ENCODE peak calls at places on chromosomes 2 and 18, in four cellular contexts. G is neural crest cell, C is HCT116, L is AG08395. K is an unnamed sample.

GRCh38 chr2:173402405-173402974 is 47.8 kb downstream of the CDCA7 start:
- DNase-seq in L (peak), C (peak), G (peak), K (peak)

GRCh38 chr18:11074879-11075278 is 74.5 kb downstream of the PIEZO2 start:
- DNase-seq in C (no peak), G (no peak), L (no peak), K (peak)

GRCh38 chr2:46716806-46717732 is 198.5 kb downstream of the MCFD2 start:
- DNase-seq in C (no peak), G (no peak), L (no peak), K (no peak)

GRCh38 chr2:98479959-98480524 is 35.4 kb downstream of the INPP4A start:
- DNase-seq in G (no peak), L (peak), C (no peak), K (no peak)

GRCh38 chr2:45289997-45290673 is 280.9 kb upstream of the SIX2 start:
- DNase-seq in C (no peak), G (no peak), L (no peak), K (no peak)

GRCh38 chr18:21682276-21683051 is 22.1 kb downstream of the ABHD3 start:
- DNase-seq in C (no peak), L (peak), G (peak), K (no peak)

GRCh38 chr2:163187119-163187518 is 348.6 kb upstream of the KCNH7 start:
- DNase-seq in C (no peak), G (no peak), L (no peak), K (no peak)

GRCh38 chr2:68742638-68743037 is 8.0 kb downstream of the ARHGAP25 start:
- DNase-seq in G (no peak), L (no peak), C (no peak), K (no peak)

GRCh38 chr18:57915848-57916596 is 112.9 kb upstream of the ATP8B1 start:
- DNase-seq in G (peak), L (no peak), C (no peak), K (no peak)

GRCh38 chr2:231926761-231927565 is 767 bp upstream of the NPPC start:
- DNase-seq in G (no peak), C (no peak), L (no peak), K (peak)

GRCh38 chr2:207830778-207831549 is 61.3 kb upstream of the FZD5 start:
- DNase-seq in C (no peak), G (no peak), L (no peak), K (no peak)

GRCh38 chr18:48319796-48320638 is 89.2 kb downstream of the ZBTB7C start:
- DNase-seq in G (no peak), L (peak), C (no peak), K (no peak)

GRCh38 chr2:119252186-119253113 is 28.8 kb downstream of the STEAP3 start:
- DNase-seq in G (no peak), L (peak), C (peak), K (no peak)

GRCh38 chr2:100017633-100018032 is 124.8 kb downstream of the AFF3 start:
- DNase-seq in L (peak), C (no peak), G (no peak), K (no peak)

GRCh38 chr2:8623958-8624591 is 57.8 kb upstream of the ID2 start:
- DNase-seq in C (no peak), G (no peak), L (no peak), K (no peak)

GRCh38 chr2:33712674-33713073 is 113.6 kb upstream of the FAM98A start:
- DNase-seq in L (no peak), G (no peak), C (no peak), K (no peak)

GRCh38 chr2:227238242-227239237 is 74.1 kb downstream of the COL4A3 start:
- DNase-seq in L (peak), G (peak), C (peak), K (peak)

GRCh38 chr18:59767732-59768131 is 70.5 kb upstream of the CCBE1 start:
- DNase-seq in C (no peak), G (no peak), L (peak), K (no peak)

GRCh38 chr2:78592547-78592946 is 433.0 kb upstream of the REG3G start:
- DNase-seq in L (no peak), G (no peak), C (no peak), K (no peak)

GRCh38 chr2:226983891-226984290 is 148.0 kb downstream of the RHBDD1 start:
- DNase-seq in C (no peak), G (no peak), L (no peak), K (no peak)

GRCh38 chr2:230578106-230578505 is 134.5 kb upstream of the CAB39 start:
- DNase-seq in C (no peak), L (no peak), G (no peak), K (no peak)

GRCh38 chr2:36356199-36356989 is 816 bp downstream of the CRIM1 start:
- DNase-seq in L (no peak), G (peak), C (no peak), K (no peak)

GRCh38 chr2:60480089-60480773 is 73.2 kb downstream of the BCL11A start:
- DNase-seq in L (no peak), C (no peak), G (no peak), K (no peak)

GRCh38 chr18:57959278-57959677 is 84.7 kb upstream of the NEDD4L start:
- DNase-seq in L (peak), G (peak), C (peak), K (peak)

GRCh38 chr2:24233321-24233720 is 58.5 kb downstream of the FAM228A start:
- DNase-seq in C (no peak), L (no peak), G (no peak), K (no peak)

GRCh38 chr18:63091671-63092364 is 227.8 kb downstream of the BCL2 start:
- DNase-seq in G (no peak), C (no peak), L (no peak), K (no peak)

GRCh38 chr2:101083613-101084012 is 67.6 kb downstream of the TBC1D8 start:
- DNase-seq in C (no peak), L (no peak), G (no peak), K (no peak)

GRCh38 chr18:51151568-51152511 is 45.6 kb downstream of the MEX3C start:
- DNase-seq in C (no peak), G (no peak), L (no peak), K (no peak)

GRCh38 chr18:3093624-3094354 is 80.8 kb upstream of the LPIN2 start:
- DNase-seq in G (no peak), C (no peak), L (no peak), K (no peak)

GRCh38 chr18:10131783-10132381 is 218.1 kb downstream of the VAPA start:
- DNase-seq in L (no peak), C (no peak), G (peak), K (no peak)

GRCh38 chr18:23450022-23450421 is 3.1 kb upstream of the RIOK3 start:
- DNase-seq in L (no peak), G (no peak), C (no peak), K (no peak)

GRCh38 chr18:5518179-5518770 is 25.5 kb downstream of the EPB41L3 start:
- DNase-seq in C (no peak), G (no peak), L (no peak), K (no peak)

GRCh38 chr2:238720232-238720672 is 127.6 kb upstream of the TWIST2 start:
- DNase-seq in L (peak), C (peak), G (peak), K (peak)

GRCh38 chr2:112483047-112483473 is 1.1 kb downstream of the TTL start:
- DNase-seq in C (no peak), L (peak), G (peak), K (no peak)